ENCODE peak calls at places on chromosomes 3 and 15, in six cellular contexts. X is sigmoid colon, O is BJ, H is esophagus muscularis mucosa, R is brain microvascular endothelial cell, E is HCT116. S is an unnamed sample.

GRCh38 chr3:116155830-116156229 is 289.5 kb downstream of the LSAMP start:
- DNase-seq in X (no peak), E (no peak), O (no peak), R (no peak), H (no peak), S (no peak)

GRCh38 chr3:3552741-3553140 is 246.5 kb upstream of the LRRN1 start:
- DNase-seq in E (no peak), R (no peak), O (peak; percentile 12), X (no peak), H (no peak), S (no peak)

GRCh38 chr15:35740761-35741160 is 194.8 kb upstream of the DPH6 start:
- DNase-seq in H (no peak), E (no peak), X (no peak), O (no peak), R (peak; percentile 50), S (no peak)

GRCh38 chr3:191329654-191330308 is 545 bp downstream of the UTS2B start:
- DNase-seq in X (peak; percentile 69), E (no peak), H (no peak), O (no peak), R (no peak), S (peak; percentile 80)

GRCh38 chr15:48144889-48145288 is 24.1 kb downstream of the SLC24A5 start:
- DNase-seq in R (peak; percentile 20), H (no peak), O (no peak), E (no peak), X (no peak), S (no peak)

GRCh38 chr3:73674280-73674679 is 49.5 kb upstream of the PDZRN3 start:
- DNase-seq in H (no peak), E (no peak), R (peak; percentile 26), X (no peak), O (no peak), S (no peak)

GRCh38 chr3:134201201-134202130 is 49.2 kb downstream of the RYK start:
- DNase-seq in O (peak; percentile 52), X (no peak), H (no peak), R (peak; percentile 49), E (peak; percentile 85), S (no peak)

GRCh38 chr15:48940508-48940907 is 23.2 kb downstream of the SHC4 start:
- DNase-seq in R (peak; percentile 98), O (peak; percentile 87), X (no peak), E (no peak), H (no peak), S (no peak)

GRCh38 chr15:29825205-29825604 is 2.9 kb upstream of the TJP1 start:
- DNase-seq in O (no peak), R (no peak), H (no peak), E (no peak), X (no peak), S (no peak)

GRCh38 chr15:69939513-69940440 is 157.9 kb downstream of the TLE3 start:
- DNase-seq in O (no peak), X (no peak), H (peak; percentile 79), R (no peak), E (no peak), S (no peak)

GRCh38 chr15:74384566-74385441 is 17.4 kb upstream of the CYP11A1 start:
- DNase-seq in R (no peak), X (no peak), E (no peak), O (no peak), H (no peak), S (no peak)

GRCh38 chr3:67901681-67902080 is 247.3 kb upstream of the SUCLG2 start:
- DNase-seq in H (no peak), X (no peak), R (no peak), E (no peak), O (no peak), S (no peak)

GRCh38 chr3:37054370-37054769 is 61.1 kb downstream of the MLH1 start:
- DNase-seq in E (peak; percentile 62), O (peak; percentile 45), R (peak; percentile 37), X (no peak), H (no peak), S (no peak)

GRCh38 chr3:107884719-107885460 is 205.9 kb downstream of the CD47 start:
- DNase-seq in H (no peak), O (peak; percentile 77), E (no peak), R (no peak), X (no peak), S (no peak)
- TF ChIP-seq CTCF in H (no peak), O (peak; percentile 27), E (no peak), R (peak; percentile 45), X (no peak), S (no peak)

GRCh38 chr3:46480481-46481195 is 15.9 kb upstream of the LTF start:
- DNase-seq in R (no peak), H (no peak), X (no peak), O (no peak), E (no peak), S (no peak)

GRCh38 chr3:46478341-46478740 is 13.6 kb upstream of the LTF start:
- DNase-seq in X (no peak), O (no peak), E (no peak), H (no peak), R (no peak), S (no peak)

GRCh38 chr3:46477756-46478155 is 13.1 kb upstream of the LTF start:
- DNase-seq in X (no peak), O (no peak), H (no peak), E (no peak), R (no peak), S (no peak)

GRCh38 chr3:46479021-46479420 is 14.3 kb upstream of the LTF start:
- DNase-seq in E (no peak), X (no peak), R (no peak), H (no peak), O (no peak), S (no peak)

DNA sequence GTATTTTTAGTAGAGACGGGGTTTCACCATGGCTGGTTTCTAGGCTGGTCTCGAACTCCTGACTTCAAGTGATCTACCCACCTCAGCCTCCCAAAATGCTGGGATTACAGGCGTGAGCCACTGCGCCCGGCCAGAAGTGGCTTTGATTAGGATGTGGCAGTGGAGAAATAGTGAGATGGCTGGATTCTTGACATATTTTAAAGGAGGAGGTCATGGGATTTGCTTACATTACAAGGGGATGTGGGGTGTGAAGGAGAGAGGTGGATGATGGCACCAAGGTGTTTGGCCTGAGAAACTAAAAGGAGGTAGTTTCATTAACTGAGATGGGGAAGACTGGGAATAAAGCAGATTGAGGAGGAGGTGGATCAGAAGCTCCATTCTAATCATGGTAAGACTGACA is 15.0 kb upstream of the LTF start:
- DNase-seq in X (no peak), R (no peak), O (no peak), E (no peak), H (no peak), S (no peak)
- H3K27me3 ChIP-seq in X (no peaks in the 10 kb centered on the region), R (peaks cover 2% of the 10 kb centered on the region), O (peaks cover 5% of the 10 kb centered on the region), E (peaks cover 11% of the 10 kb centered on the region), H (no peaks in the 10 kb centered on the region), S (no peaks in the 10 kb centered on the region)

DNA sequence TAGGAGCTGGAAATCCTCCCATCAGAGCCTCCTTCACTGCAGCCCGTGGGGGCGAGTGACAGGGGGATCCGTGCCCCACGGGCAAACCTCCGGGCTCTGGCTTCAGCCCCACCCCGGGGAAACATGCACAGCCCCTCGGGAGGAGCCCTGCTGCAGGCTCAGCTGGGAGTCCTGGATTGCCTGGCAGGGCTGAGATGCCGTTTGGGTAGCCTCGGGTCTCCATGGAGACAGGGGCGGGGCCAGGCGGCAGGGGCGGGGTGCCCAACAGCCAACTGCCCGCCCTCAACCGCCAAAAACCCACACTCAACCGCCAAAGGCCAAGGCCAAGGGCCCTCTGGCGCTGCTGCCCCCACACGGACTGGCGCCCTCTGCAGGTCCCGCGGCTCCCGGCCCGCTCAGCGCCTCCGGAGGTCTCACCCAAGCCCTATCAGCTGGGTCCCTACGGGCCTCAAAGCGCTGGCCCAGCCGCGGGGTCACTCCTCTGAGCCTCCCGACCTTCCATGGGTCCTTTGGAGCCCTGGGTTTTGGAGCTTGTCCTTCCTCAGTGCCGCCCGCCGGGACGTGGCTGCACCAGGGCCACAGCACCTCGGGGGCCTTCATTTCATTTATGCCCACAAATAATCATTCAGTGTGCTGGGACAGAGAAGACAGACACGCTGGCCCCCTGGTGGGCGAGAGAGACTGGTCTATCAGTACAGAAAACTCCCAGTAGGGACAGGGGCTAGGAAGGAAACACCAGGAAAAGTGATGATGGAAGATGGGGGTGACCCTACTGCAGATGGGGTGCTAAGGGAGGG is 33.5 kb upstream of the ACAD9 start:
- DNase-seq in X (peak; percentile 90), H (peak; percentile 95), R (peak; percentile 65), O (no peak), E (peak; percentile 37), S (peak; percentile 92)
- TF ChIP-seq CTCF in X (peak; percentile 61), H (peak; percentile 67), R (peak; percentile 73), O (peak; percentile 60), E (peak; percentile 80), S (peak; percentile 61)

DNA sequence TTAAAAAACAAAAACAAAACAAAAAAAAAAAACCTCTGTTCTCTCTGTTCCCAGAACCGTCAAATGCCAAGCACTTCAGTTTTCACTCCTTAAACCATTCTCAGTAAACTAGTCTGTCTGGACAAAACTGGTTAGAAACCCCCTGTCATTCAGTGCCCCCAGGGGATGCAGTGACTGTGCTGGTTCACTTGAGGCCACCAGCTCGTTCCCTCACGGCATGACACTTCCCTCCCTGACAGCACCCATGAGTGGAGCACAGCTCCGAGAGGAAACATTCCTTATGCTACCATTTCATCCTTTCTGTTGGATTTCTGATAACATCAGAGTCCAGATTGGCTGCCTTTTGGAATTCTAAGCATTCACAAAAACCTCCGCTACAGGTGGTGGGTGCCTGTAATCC is 244.0 kb upstream of the TPM1 start:
- DNase-seq in O (no peak), E (no peak), H (no peak), R (no peak), X (no peak), S (no peak)
- H3K27me3 ChIP-seq in O (no peaks in the 10 kb centered on the region), E (no peaks in the 10 kb centered on the region), H (no peaks in the 10 kb centered on the region), R (no peaks in the 10 kb centered on the region), X (no peaks in the 10 kb centered on the region), S (no peaks in the 10 kb centered on the region)

GRCh38 chr15:77985931-77986480 is 91.5 kb downstream of the TBC1D2B start:
- DNase-seq in H (no peak), O (no peak), R (no peak), X (peak; percentile 58), E (no peak), S (peak; percentile 57)
- TF ChIP-seq CTCF in H (no peak), O (no peak), R (no peak), X (no peak), E (no peak), S (no peak)

DNA sequence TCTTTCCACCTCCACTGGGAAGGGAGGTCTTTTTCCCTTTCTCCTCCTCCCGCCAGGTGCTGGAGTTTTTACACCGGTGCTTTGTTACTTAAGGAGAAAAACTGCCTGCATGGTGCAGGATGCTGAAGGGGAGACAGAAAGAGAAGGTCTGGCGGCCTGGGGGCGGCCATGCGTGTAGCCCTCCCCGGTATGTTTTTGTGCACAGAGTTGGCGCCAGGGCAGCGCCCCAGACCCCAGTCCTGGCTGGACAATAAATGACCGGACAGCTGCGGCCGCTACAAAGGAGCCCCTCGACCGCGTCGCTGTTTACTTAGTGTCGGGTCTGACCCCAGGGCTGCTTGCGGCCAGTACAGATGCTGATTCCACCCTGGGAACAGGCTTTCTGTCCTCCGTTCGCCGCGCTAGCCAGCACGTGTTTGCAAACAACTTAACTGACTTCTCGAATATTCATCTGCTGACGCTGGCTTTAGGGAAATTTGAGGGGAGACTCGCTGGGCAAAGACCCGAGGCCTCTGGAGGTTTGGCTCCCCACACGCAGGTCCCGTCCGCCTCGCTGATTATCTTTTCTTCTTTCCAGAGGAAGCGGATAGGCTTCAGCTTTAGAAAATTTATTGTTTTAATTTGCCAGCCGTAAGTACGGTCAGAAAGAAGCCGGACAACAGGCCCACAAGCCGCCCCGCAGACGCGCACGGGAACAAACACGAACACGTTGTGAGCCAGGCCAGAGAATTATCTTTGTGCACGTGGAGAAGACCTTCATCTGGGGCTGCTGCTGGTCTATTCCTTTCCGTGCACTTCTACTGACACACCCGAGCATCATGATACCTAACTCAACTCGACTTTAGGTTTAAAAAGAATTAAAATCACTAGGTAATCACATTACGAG is 46.9 kb downstream of the ZIC4 start:
- DNase-seq in H (peak; percentile 57), O (no peak), X (no peak), R (no peak), E (no peak), S (no peak)
- H3K27me3 ChIP-seq in H (peaks cover 61% of the 10 kb centered on the region), O (peaks cover 48% of the 10 kb centered on the region), X (peaks cover 75% of the 10 kb centered on the region), R (no peaks in the 10 kb centered on the region), E (no peaks in the 10 kb centered on the region), S (peaks cover 76% of the 10 kb centered on the region)